ENCODE peak calls at places on chromosome 18, in eight cellular contexts. G is EL, H is upper lobe of right lung, S is NCI-H2081, A is NCI-H748 treated with DMSO at 0.1 percent for 48 hours, J is left ventricle myocardium superior, B is DMS153, R is NCI-H1436. O is an unnamed sample.
A peak's percentile ranks its signal among the peaks of the same experiment; 100 is the strongest.

GRCh38 chr18:8783994-8784530 is 78.7 kb downstream of the MTCL1 start:
- DNase-seq in G (no peak), H (no peak), S (no peak), A (no peak), J (no peak), B (no peak), R (no peak), O (no peak)

GRCh38 chr18:36265035-36265434 is 32.5 kb upstream of the FHOD3 start:
- DNase-seq in G (no peak), H (no peak), S (no peak), A (no peak), J (no peak), B (no peak), R (no peak), O (no peak)

GRCh38 chr18:24989760-24990547 is 362.0 kb downstream of the ZNF521 start:
- DNase-seq in G (no peak), H (no peak), S (no peak), A (no peak), J (no peak), B (no peak), R (no peak), O (no peak)

GRCh38 chr18:74674487-74674886 is 76.8 kb downstream of the ZNF407 start:
- DNase-seq in G (no peak), H (no peak), S (no peak), A (no peak), J (no peak), B (no peak), R (no peak), O (no peak)

GRCh38 chr18:67483237-67483636 is 33.3 kb downstream of the DSEL start:
- DNase-seq in G (no peak), H (no peak), S (no peak), A (no peak), J (no peak), B (no peak), R (no peak), O (no peak)

GRCh38 chr18:9671214-9671613 is 36.9 kb upstream of the RAB31 start:
- DNase-seq in G (no peak), H (no peak), S (no peak), A (no peak), J (no peak), B (no peak), R (no peak), O (no peak)

GRCh38 chr18:48577478-48578190 is 38.8 kb downstream of the CTIF start:
- DNase-seq in G (no peak), H (no peak), S (no peak), A (no peak), J (no peak), B (no peak), R (no peak), O (no peak)

GRCh38 chr18:45402485-45403056 is 212.7 kb upstream of the SLC14A2 start:
- DNase-seq in G (peak; percentile 36), H (no peak), S (no peak), A (no peak), J (no peak), B (no peak), R (no peak), O (no peak)

O was measured in NCI-H1092.